ENCODE peak calls at places on chromosomes 6 and 20, in seven cellular contexts. I, R, L, J, Y, T and W are unnamed samples.

GRCh38 chr6:85496856-85497255 is 47.0 kb downstream of the NT5E start:
- DNase-seq in I (no peak), R (no peak), L (no peak), J (no peak), Y (no peak), T (no peak), W (no peak)

GRCh38 chr6:71345505-71345904 is 56.9 kb downstream of the OGFRL1 start:
- DNase-seq in I (no peak), R (no peak), L (no peak), J (no peak), Y (no peak), T (no peak), W (no peak)

GRCh38 chr6:41922154-41922553 is 855 bp downstream of the BYSL start:
- DNase-seq in I (no peak), R (no peak), L (no peak), J (peak; percentile 39), Y (no peak), T (no peak), W (no peak)

GRCh38 chr6:11356404-11357155 is 124.1 kb upstream of the NEDD9 start:
- DNase-seq in I (no peak), R (no peak), L (no peak), J (no peak), Y (no peak), T (no peak), W (no peak)

GRCh38 chr20:137668-138131 is 4.7 kb upstream of the DEFB126 start:
- DNase-seq in I (no peak), R (peak; percentile 2), L (no peak), J (peak; percentile 1), Y (no peak), T (no peak), W (no peak)

GRCh38 chr6:82248233-82248735 is 740 bp upstream of the IBTK start:
- DNase-seq in I (no peak), R (peak; percentile 75), L (peak; percentile 65), J (peak; percentile 68), Y (no peak), T (no peak), W (no peak)

GRCh38 chr20:38825571-38825900 is 20.0 kb downstream of the PPP1R16B start:
- DNase-seq in I (no peak), R (no peak), L (no peak), J (no peak), Y (no peak), T (no peak), W (no peak)

GRCh38 chr6:16752206-16752867 is 8.9 kb downstream of the ATXN1 start:
- DNase-seq in I (no peak), R (no peak), L (peak; percentile 94), J (peak; percentile 94), Y (no peak), T (peak; percentile 51), W (no peak)

GRCh38 chr6:136552054-136552453 is 1.8 kb upstream of the MAP7 start:
- DNase-seq in I (no peak), R (no peak), L (no peak), J (no peak), Y (no peak), T (no peak), W (no peak)

GRCh38 chr20:46512943-46513844 is at the start of gene ZNF334:
- DNase-seq in I (peak; percentile 62), R (peak; percentile 94), L (peak; percentile 8), J (peak; percentile 58), Y (peak; percentile 91), T (peak; percentile 40), W (peak; percentile 67)

GRCh38 chr6:111492499-111492898 is 9.5 kb upstream of the REV3L start:
- DNase-seq in I (no peak), R (no peak), L (no peak), J (no peak), Y (no peak), T (no peak), W (no peak)

GRCh38 chr20:32544260-32544722 is 40.8 kb downstream of the NOL4L start:
- DNase-seq in I (no peak), R (no peak), L (no peak), J (no peak), Y (no peak), T (no peak), W (no peak)
- H2AK5ac ChIP-seq in I (no peak overlapping the region), R (no peak overlapping the region), L (no peak overlapping the region), J (no peak overlapping the region), Y (no peak overlapping the region), T (no peak overlapping the region), W (peak overlapping the region; percentile 58)

DNA sequence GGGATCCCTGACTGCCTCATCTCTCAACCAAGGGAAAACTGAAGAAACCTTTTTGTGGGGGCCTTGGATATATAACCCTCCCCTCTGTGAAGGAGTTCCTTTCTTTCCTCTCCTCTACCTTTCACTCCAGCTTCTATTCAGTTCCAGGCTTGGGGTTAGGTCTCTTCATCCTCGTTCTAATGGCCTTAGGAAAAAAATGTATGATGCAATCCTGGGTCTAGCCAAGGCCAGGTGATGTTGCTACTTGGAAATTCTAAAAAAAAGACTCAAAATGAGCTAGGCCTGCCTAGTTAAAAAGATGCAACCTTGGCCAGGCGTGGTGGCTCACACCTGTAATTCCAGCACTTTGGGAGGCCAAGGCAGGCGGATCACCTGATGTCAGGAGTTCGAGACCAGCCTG is 7.6 kb downstream of the ABCC10 start:
- DNase-seq in I (no peak), R (no peak), L (no peak), J (no peak), Y (no peak), T (no peak), W (no peak)
- H3K4me2 ChIP-seq in I (no peak overlapping the region), R (no peak overlapping the region), L (no peak overlapping the region), J (no peak overlapping the region), Y (no peak overlapping the region), T (no peak overlapping the region), W (no peak overlapping the region)

GRCh38 chr20:52244702-52245101 is 53.1 kb upstream of the ZFP64 start:
- DNase-seq in I (no peak), R (no peak), L (no peak), J (no peak), Y (no peak), T (no peak), W (no peak)

GRCh38 chr20:52246366-52246765 is 54.8 kb upstream of the ZFP64 start:
- DNase-seq in I (no peak), R (no peak), L (no peak), J (no peak), Y (no peak), T (no peak), W (no peak)

GRCh38 chr20:52247548-52247947 is 56.0 kb upstream of the ZFP64 start:
- DNase-seq in I (no peak), R (no peak), L (no peak), J (no peak), Y (no peak), T (no peak), W (no peak)

GRCh38 chr20:52240802-52241201 is 49.2 kb upstream of the ZFP64 start:
- DNase-seq in I (no peak), R (no peak), L (no peak), J (no peak), Y (no peak), T (no peak), W (no peak)

GRCh38 chr20:52242237-52243230 is 51.0 kb upstream of the ZFP64 start:
- DNase-seq in I (no peak), R (peak; percentile 6), L (peak; percentile 11), J (peak; percentile 34), Y (no peak), T (peak; percentile 76), W (no peak)
- H3K23ac ChIP-seq in I (no peak overlapping the region), R (no peak overlapping the region), L (no peak overlapping the region), J (no peak overlapping the region), Y (no peak overlapping the region), T (no peak overlapping the region), W (no peak overlapping the region)

GRCh38 chr6:107374264-107374663 is 85.1 kb downstream of the PDSS2 start:
- DNase-seq in I (no peak), R (no peak), L (no peak), J (no peak), Y (no peak), T (no peak), W (no peak)
- H2AK5ac ChIP-seq in I (no peak overlapping the region), R (no peak overlapping the region), L (no peak overlapping the region), J (no peak overlapping the region), Y (no peak overlapping the region), T (no peak overlapping the region), W (no peak overlapping the region)

GRCh38 chr6:14571728-14572127 is 454.2 kb downstream of the CD83 start:
- DNase-seq in I (no peak), R (no peak), L (no peak), J (no peak), Y (no peak), T (no peak), W (no peak)
- H3K4me2 ChIP-seq in I (no peak overlapping the region), R (no peak overlapping the region), L (no peak overlapping the region), J (no peak overlapping the region), Y (no peak overlapping the region), T (no peak overlapping the region), W (no peak overlapping the region)

DNA sequence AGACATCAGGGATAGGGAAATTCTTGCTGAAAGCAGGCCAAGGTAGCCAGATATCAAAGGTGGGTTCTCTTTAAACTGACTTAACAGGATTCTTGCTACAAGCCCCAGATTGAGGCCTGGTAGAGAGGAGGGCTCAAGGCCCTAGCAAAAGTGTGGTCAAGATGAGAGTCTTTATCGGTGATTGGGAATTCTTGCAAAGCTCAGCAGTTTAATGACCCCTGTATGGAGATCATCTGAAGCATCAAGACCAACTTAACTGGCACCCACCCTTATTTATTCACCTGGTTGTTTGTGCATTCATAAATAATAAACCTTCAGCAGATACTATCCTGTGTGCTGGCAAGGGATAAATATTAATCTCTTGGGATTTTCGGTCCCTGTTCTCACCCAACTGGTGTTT is 6.3 kb downstream of the FAM120B start:
- DNase-seq in I (no peak), R (no peak), L (no peak), J (no peak), Y (no peak), T (no peak), W (no peak)
- H3K23ac ChIP-seq in I (no peak overlapping the region), R (no peak overlapping the region), L (no peak overlapping the region), J (no peak overlapping the region), Y (no peak overlapping the region), T (no peak overlapping the region), W (no peak overlapping the region)